ENCODE peak calls at places on chromosomes 1 and 21, in four cellular contexts. W, I, D and C are unnamed samples.

GRCh38 chr1:56648546-56648945 is 3.4 kb downstream of the PRKAA2 start:
- DNase-seq in I (no peak), W (no peak), D (no peak), C (no peak)

GRCh38 chr1:115112496-115113375 is 23.4 kb upstream of the TSPAN2 start:
- DNase-seq in I (peak; percentile 30), W (no peak), D (peak; percentile 54), C (no peak)

GRCh38 chr1:217091601-217092000 is 368.4 kb upstream of the ESRRG start:
- DNase-seq in I (no peak), W (no peak), D (no peak), C (no peak)

GRCh38 chr1:175245324-175245723 is 52.7 kb upstream of the KIAA0040 start:
- DNase-seq in W (no peak), D (no peak), I (no peak), C (no peak)

GRCh38 chr1:240094043-240094722 is 2.5 kb downstream of the FMN2 start:
- DNase-seq in I (no peak), W (peak; percentile 20), D (no peak), C (no peak)

GRCh38 chr1:54218883-54219687 is 19.1 kb downstream of the MRPL37 start:
- DNase-seq in D (no peak), W (no peak), I (no peak), C (no peak)

GRCh38 chr1:7046314-7046713 is 261.1 kb downstream of the CAMTA1 start:
- DNase-seq in W (peak; percentile 92), D (no peak), I (peak; percentile 39), C (no peak)

GRCh38 chr1:69919129-69919921 is 286.1 kb downstream of the LRRC40 start:
- DNase-seq in I (no peak), W (no peak), D (no peak), C (no peak)

GRCh38 chr1:44786841-44787426 is 1.0 kb downstream of the BEST4 start:
- DNase-seq in W (no peak), D (no peak), I (no peak), C (peak; percentile 53)

GRCh38 chr1:221234821-221235220 is 355.6 kb downstream of the HLX start:
- DNase-seq in D (no peak), W (peak; percentile 30), I (peak; percentile 43), C (no peak)

GRCh38 chr21:38503588-38503987 is 5.3 kb upstream of the ERG start:
- DNase-seq in D (no peak), W (peak; percentile 94), I (peak; percentile 85), C (no peak)

GRCh38 chr1:161171191-161171590 is 5.0 kb downstream of the PPOX start:
- DNase-seq in D (no peak), I (peak; percentile 16), W (no peak), C (no peak)

GRCh38 chr1:211468595-211468994 is 23.4 kb downstream of the RD3 start:
- DNase-seq in D (no peak), I (peak; percentile 21), W (no peak), C (no peak)

GRCh38 chr1:19735419-19736127 is 64.1 kb downstream of the TMCO4 start:
- DNase-seq in D (no peak), W (peak; percentile 98), I (peak; percentile 98), C (no peak)

GRCh38 chr1:25804244-25804963 is 4.4 kb downstream of the SELENON start:
- DNase-seq in D (no peak), I (peak; percentile 40), W (peak; percentile 62), C (no peak)

GRCh38 chr1:26070808-26071342 is 3.4 kb upstream of the TRIM63 start:
- DNase-seq in W (no peak), D (no peak), I (no peak), C (no peak)

GRCh38 chr1:247287460-247287859 is 31.6 kb downstream of the VN1R5 start:
- DNase-seq in D (no peak), W (no peak), I (no peak), C (no peak)
- TF ChIP-seq CTCF in D (no peak), W (no peak), I (peak; percentile 6), C (peak; percentile 21)

DNA sequence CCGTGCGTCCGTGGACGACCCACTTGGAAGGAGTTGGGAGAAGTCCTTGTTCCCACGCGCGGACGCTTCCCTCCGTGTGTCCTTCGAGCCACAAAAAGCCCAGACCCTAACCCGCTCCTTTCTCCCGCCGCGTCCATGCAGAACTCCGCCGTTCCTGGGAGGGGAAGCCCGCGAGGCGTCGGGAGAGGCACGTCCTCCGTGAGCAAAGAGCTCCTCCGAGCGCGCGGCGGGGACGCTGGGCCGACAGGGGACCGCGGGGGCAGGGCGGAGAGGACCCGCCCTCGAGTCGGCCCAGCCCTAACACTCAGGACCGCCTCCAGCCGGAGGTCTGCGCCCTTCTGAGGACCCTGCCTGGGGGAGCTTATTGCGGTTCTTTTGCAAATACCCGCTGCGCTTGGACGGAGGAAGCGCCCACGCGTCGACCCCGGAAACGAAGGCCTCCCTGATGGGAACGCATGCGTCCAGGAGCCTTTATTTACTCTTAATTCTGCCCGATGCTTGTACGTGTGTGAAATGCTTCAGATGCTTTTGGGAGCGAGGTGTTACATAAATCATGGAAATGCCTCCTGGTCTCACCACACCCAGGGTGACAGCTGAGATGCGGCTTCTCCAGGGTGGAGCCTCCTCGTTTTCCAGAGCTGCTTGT is 32.4 kb downstream of the PRMT2 start:
- DNase-seq in D (no peak), W (peak; percentile 69), I (peak; percentile 44), C (no peak)
- TF ChIP-seq CTCF in D (no peak), W (no peak), I (no peak), C (no peak)

DNA sequence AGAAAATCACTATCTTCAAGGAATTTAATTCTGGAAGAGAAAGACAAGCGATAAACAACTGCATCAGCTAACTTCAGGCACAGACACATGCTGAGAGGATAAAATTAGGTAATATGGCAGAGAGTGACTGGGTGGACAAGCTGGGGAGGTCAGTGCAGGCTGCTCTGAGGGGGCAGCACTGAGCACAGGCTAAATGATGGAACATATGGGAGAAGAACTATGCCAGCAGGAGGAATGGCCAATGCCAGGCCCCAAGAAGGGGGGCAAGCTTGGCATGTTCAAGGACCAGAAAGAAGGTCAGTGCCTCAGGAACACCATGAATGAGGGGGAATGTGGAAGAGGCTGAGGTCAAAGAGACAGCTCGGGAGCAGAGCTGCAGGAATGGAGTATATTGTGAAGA is 190.7 kb upstream of the MAP1LC3C start:
- DNase-seq in D (no peak), I (no peak), W (no peak), C (no peak)
- TF ChIP-seq CTCF in D (no peak), I (no peak), W (no peak), C (no peak)

GRCh38 chr1:15685820-15686219 is 1.7 kb downstream of the PLEKHM2 start:
- DNase-seq in D (no peak), W (no peak), I (no peak), C (no peak)

GRCh38 chr1:15682886-15683410 is 1.2 kb upstream of the PLEKHM2 start:
- DNase-seq in W (no peak), D (no peak), I (no peak), C (no peak)

GRCh38 chr1:15683411-15684039 is 595 bp upstream of the PLEKHM2 start:
- DNase-seq in D (no peak), I (no peak), W (no peak), C (no peak)

GRCh38 chr1:15684042-15684461 is at the start of gene PLEKHM2:
- DNase-seq in W (peak; percentile 40), I (no peak), D (peak; percentile 67), C (no peak)

DNA sequence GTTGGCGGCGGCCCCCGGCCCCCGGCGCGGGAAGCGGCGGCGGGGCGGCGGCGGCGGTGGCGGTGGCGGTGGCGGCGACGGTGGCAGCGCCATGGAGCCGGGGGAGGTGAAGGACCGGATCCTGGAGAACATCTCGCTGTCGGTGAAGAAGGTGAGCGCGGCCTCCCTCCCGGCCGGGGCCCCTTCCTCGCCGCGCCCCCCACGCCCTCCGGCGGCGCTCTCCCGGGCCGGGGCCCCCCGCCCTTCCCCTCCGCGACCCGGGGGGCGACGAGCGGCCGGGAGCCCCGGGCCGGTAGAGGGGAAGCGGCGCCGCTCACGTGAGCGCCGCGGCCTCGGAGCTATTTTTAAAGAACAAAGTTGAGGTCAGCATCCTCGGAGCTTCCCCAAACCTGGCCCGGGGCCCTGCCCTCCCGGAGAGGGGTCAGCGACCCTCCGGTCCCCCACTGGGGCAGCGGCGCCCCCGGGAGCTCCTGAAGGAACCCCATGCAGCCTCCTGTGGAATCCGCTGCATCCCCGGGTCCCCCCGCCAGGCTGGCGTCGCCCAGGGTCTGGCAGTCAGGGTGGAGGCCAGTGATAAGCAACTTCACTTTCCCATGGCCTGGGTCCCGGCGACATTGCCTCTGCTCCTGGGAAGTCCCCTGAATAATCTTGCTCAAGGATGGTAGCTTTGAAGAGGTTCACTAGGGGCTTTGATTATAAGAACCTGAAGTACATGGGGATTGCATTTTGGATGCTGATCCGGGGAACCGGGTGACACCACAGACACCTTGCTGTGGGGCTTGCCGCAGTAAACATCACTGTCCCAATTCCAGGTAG is 556 bp downstream of the PLEKHM2 start:
- DNase-seq in W (peak; percentile 24), I (no peak), D (peak; percentile 72), C (no peak)
- TF ChIP-seq CTCF in W (peak; percentile 3), I (no peak), D (peak; percentile 6), C (peak; percentile 34)

DNA sequence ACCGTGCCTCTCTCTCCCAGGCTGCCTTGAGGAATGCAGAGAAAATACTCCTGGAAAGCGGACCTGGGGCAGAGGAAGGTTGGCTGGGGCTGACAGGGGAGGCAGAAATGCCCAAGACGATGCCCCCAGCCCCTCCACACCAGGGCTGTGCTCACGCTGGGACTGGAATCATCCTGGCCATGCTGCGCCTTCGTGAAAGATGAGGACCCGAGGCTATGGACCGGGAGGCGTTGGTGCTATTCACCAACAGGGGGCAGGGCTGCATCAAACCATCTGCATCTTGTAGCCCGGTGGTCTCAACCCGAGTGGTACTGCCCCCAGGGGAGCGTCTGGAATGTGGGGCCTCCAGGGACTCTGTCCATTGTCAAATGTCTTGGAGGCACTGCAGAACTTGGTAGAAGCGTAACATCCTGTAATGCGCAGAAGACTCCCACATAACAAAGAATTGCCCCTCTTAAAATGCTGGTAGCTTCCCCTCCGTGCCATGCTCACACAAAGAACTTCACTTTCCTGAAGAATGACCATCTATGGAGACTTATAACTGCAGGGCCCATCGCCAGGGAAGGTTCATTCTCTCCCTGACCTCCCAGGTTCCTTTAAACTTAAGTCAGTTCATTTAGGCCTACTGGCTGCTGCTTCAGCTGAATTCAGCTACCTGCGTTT is 251.2 kb downstream of the RRAGC start:
- DNase-seq in D (no peak), W (peak; percentile 17), I (no peak), C (no peak)
- TF ChIP-seq CTCF in D (peak; percentile 37), W (peak; percentile 32), I (no peak), C (peak; percentile 75)

GRCh38 chr1:76038306-76039004 is 36.1 kb upstream of the ST6GALNAC3 start:
- DNase-seq in I (no peak), D (no peak), W (peak; percentile 76), C (no peak)

GRCh38 chr1:76033800-76034475 is 40.6 kb upstream of the ST6GALNAC3 start:
- DNase-seq in D (no peak), W (no peak), I (no peak), C (no peak)

GRCh38 chr1:76037314-76037713 is 37.2 kb upstream of the ST6GALNAC3 start:
- DNase-seq in D (no peak), W (no peak), I (no peak), C (no peak)

GRCh38 chr1:76031496-76031895 is 43.0 kb upstream of the ST6GALNAC3 start:
- DNase-seq in W (no peak), D (no peak), I (no peak), C (no peak)

DNA sequence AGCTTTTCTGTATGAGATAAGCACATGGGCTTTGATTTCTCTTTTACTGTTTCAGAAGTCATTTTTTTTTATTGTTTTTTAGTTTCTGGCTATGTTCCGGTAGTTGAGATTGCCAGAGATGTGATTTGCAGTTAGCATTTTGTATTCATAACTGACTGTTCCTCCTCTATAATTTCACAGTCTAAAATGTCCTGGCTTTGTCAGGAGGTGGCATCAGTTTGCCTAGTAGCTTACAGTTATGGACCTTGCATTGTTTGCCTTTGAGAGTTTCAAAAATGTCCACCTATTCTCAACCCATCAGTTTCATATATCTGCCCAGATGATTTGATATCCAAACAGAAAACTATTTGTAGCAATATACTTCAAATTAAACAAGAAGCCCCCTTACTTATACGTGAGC is 39.5 kb upstream of the ST6GALNAC3 start:
- DNase-seq in I (peak; percentile 7), D (no peak), W (no peak), C (no peak)
- TF ChIP-seq CTCF in I (peak; percentile 3), D (peak; percentile 32), W (peak; percentile 51), C (peak; percentile 77)